ENCODE peak calls at places on chromosome 10, in five cellular contexts. X is GM03348; V is activated CD4-positive, CD25-positive, alpha-beta regulatory T cell; P is HL-60; D is activated naive CD8-positive, alpha-beta T cell treated with anti-CD3 and anti-CD28 coated beads for 36 hours. H is an unnamed sample.
A peak's percentile ranks its signal among the peaks of the same experiment; 100 is the strongest.

GRCh38 chr10:43931308-43931930 is 282.7 kb upstream of the ZNF32 start:
- DNase-seq in D (no peak), P (no peak), V (no peak), X (peak; percentile 80), H (peak; percentile 87)

GRCh38 chr10:34742456-34742855 is 72.6 kb downstream of the PARD3 start:
- DNase-seq in P (no peak), V (no peak), X (no peak), D (no peak), H (peak; percentile 77)

GRCh38 chr10:100185364-100186252 is at the start of gene ERLIN1:
- DNase-seq in P (peak; percentile 88), V (peak; percentile 87), X (peak; percentile 98), D (peak; percentile 97), H (peak; percentile 93)

GRCh38 chr10:44245601-44245938 is 139.3 kb downstream of the CXCL12 start:
- DNase-seq in X (no peak), P (no peak), V (no peak), D (no peak), H (no peak)

GRCh38 chr10:101136007-101136707 is 5.1 kb downstream of the TLX1 start:
- DNase-seq in X (no peak), V (no peak), D (no peak), P (no peak), H (peak; percentile 73)

GRCh38 chr10:108204528-108205313 is 1040.2 kb upstream of the SORCS1 start:
- DNase-seq in D (no peak), V (no peak), P (peak; percentile 11), X (peak; percentile 77), H (no peak)

GRCh38 chr10:13904053-13904452 is 317.3 kb downstream of the PRPF18 start:
- DNase-seq in X (no peak), D (no peak), P (no peak), V (no peak), H (no peak)

GRCh38 chr10:48605786-48606529 is 1.1 kb upstream of the ARHGAP22 start:
- DNase-seq in V (no peak), P (no peak), D (no peak), X (no peak), H (no peak)

GRCh38 chr10:9635691-9636090 is 1382.0 kb upstream of the CELF2 start:
- DNase-seq in V (no peak), D (no peak), X (no peak), P (no peak), H (no peak)

GRCh38 chr10:117271427-117271826 is 30.5 kb downstream of the SLC18A2 start:
- DNase-seq in X (no peak), V (no peak), P (no peak), D (no peak), H (no peak)

GRCh38 chr10:86331861-86332260 is 34.7 kb downstream of the GRID1 start:
- DNase-seq in P (no peak), V (no peak), D (no peak), X (no peak), H (no peak)

GRCh38 chr10:79479283-79479909 is 32.9 kb upstream of the EIF5AL1 start:
- DNase-seq in D (no peak), V (no peak), X (no peak), P (no peak), H (no peak)

GRCh38 chr10:49614242-49615198 is 683 bp downstream of the CHAT start:
- DNase-seq in V (no peak), X (no peak), D (no peak), P (no peak), H (peak; percentile 88)

GRCh38 chr10:97207756-97208346 is 22.1 kb upstream of the SLIT1 start:
- DNase-seq in X (no peak), D (no peak), V (no peak), P (no peak), H (no peak)

H was measured in osteoblast.